ENCODE peak calls at places on chromosomes 7 and 10, in six cellular contexts. One of them, this sample, is unnamed.

GRCh38 chr7:108299251-108300014 is 156.8 kb downstream of the NRCAM start:
- DNase-seq in HepG2: no peak
- DNase-seq in A549: no peak
- DNase-seq in endothelial cell of umbilical vein: peak; percentile 54
- DNase-seq in GM12878: no peak
- DNase-seq in K562: no peak
- DNase-seq in this sample: no peak

GRCh38 chr7:39608278-39608677 is 15.1 kb upstream of the RALA start:
- DNase-seq in HepG2: no peak
- DNase-seq in A549: no peak
- DNase-seq in endothelial cell of umbilical vein: peak; percentile 90
- DNase-seq in GM12878: no peak
- DNase-seq in K562: no peak
- DNase-seq in this sample: no peak

GRCh38 chr7:5695709-5696345 is 85.6 kb downstream of the RNF216 start:
- DNase-seq in HepG2: no peak
- DNase-seq in A549: no peak
- DNase-seq in endothelial cell of umbilical vein: no peak
- DNase-seq in GM12878: no peak
- DNase-seq in K562: no peak
- DNase-seq in this sample: no peak

GRCh38 chr7:51369746-51370145 is 53.1 kb upstream of the COBL start:
- DNase-seq in HepG2: no peak
- DNase-seq in A549: no peak
- DNase-seq in endothelial cell of umbilical vein: no peak
- DNase-seq in GM12878: no peak
- DNase-seq in K562: no peak
- DNase-seq in this sample: peak; percentile 21

GRCh38 chr7:7175075-7175695 is 7.2 kb upstream of the C1GALT1 start:
- DNase-seq in HepG2: no peak
- DNase-seq in A549: no peak
- DNase-seq in endothelial cell of umbilical vein: no peak
- DNase-seq in GM12878: no peak
- DNase-seq in K562: no peak
- DNase-seq in this sample: no peak

GRCh38 chr10:70965566-70965965 is 77.2 kb upstream of the PCBD1 start:
- DNase-seq in HepG2: no peak
- DNase-seq in A549: no peak
- DNase-seq in endothelial cell of umbilical vein: no peak
- DNase-seq in GM12878: no peak
- DNase-seq in K562: no peak
- DNase-seq in this sample: no peak

GRCh38 chr7:25389489-25390106 is 161.3 kb upstream of the NPVF start:
- DNase-seq in HepG2: peak; percentile 13
- DNase-seq in A549: peak; percentile 38
- DNase-seq in endothelial cell of umbilical vein: peak; percentile 44
- DNase-seq in GM12878: peak; percentile 2
- DNase-seq in K562: peak; percentile 26
- DNase-seq in this sample: peak; percentile 65

GRCh38 chr10:15453462-15453861 is 82.4 kb upstream of the FAM171A1 start:
- DNase-seq in HepG2: no peak
- DNase-seq in A549: no peak
- DNase-seq in endothelial cell of umbilical vein: no peak
- DNase-seq in GM12878: no peak
- DNase-seq in K562: no peak
- DNase-seq in this sample: no peak

GRCh38 chr7:37549542-37549941 is 100.9 kb upstream of the ELMO1 start:
- DNase-seq in HepG2: no peak
- DNase-seq in A549: no peak
- DNase-seq in endothelial cell of umbilical vein: no peak
- DNase-seq in GM12878: no peak
- DNase-seq in K562: no peak
- DNase-seq in this sample: no peak

GRCh38 chr10:87817291-87817872 is 644 bp downstream of the ATAD1 start:
- DNase-seq in HepG2: peak; percentile 9
- DNase-seq in A549: no peak
- DNase-seq in endothelial cell of umbilical vein: no peak
- DNase-seq in GM12878: no peak
- DNase-seq in K562: peak; percentile 5
- DNase-seq in this sample: no peak

GRCh38 chr7:96173777-96174176 is 148.1 kb downstream of the SLC25A13 start:
- DNase-seq in HepG2: no peak
- DNase-seq in A549: no peak
- DNase-seq in endothelial cell of umbilical vein: no peak
- DNase-seq in GM12878: no peak
- DNase-seq in K562: no peak
- DNase-seq in this sample: no peak

GRCh38 chr10:119207713-119208552 is 562 bp downstream of the GRK5 start:
- DNase-seq in HepG2: peak; percentile 65
- DNase-seq in A549: peak; percentile 29
- DNase-seq in endothelial cell of umbilical vein: peak; percentile 68
- DNase-seq in GM12878: no peak
- DNase-seq in K562: no peak
- DNase-seq in this sample: peak; percentile 52

GRCh38 chr10:119205926-119206602 is 1.3 kb upstream of the GRK5 start:
- DNase-seq in HepG2: peak; percentile 83
- DNase-seq in A549: peak; percentile 64
- DNase-seq in endothelial cell of umbilical vein: no peak
- DNase-seq in GM12878: no peak
- DNase-seq in K562: peak; percentile 41
- DNase-seq in this sample: peak; percentile 88

GRCh38 chr10:119207367-119207668 is at the start of gene GRK5:
- DNase-seq in HepG2: peak; percentile 90
- DNase-seq in A549: peak; percentile 96
- DNase-seq in endothelial cell of umbilical vein: peak; percentile 95
- DNase-seq in GM12878: peak; percentile 86
- DNase-seq in K562: peak; percentile 93
- DNase-seq in this sample: peak; percentile 98

GRCh38 chr10:119208553-119208940 is 1.2 kb downstream of the GRK5 start:
- DNase-seq in HepG2: no peak
- DNase-seq in A549: no peak
- DNase-seq in endothelial cell of umbilical vein: no peak
- DNase-seq in GM12878: no peak
- DNase-seq in K562: no peak
- DNase-seq in this sample: no peak

DNA sequence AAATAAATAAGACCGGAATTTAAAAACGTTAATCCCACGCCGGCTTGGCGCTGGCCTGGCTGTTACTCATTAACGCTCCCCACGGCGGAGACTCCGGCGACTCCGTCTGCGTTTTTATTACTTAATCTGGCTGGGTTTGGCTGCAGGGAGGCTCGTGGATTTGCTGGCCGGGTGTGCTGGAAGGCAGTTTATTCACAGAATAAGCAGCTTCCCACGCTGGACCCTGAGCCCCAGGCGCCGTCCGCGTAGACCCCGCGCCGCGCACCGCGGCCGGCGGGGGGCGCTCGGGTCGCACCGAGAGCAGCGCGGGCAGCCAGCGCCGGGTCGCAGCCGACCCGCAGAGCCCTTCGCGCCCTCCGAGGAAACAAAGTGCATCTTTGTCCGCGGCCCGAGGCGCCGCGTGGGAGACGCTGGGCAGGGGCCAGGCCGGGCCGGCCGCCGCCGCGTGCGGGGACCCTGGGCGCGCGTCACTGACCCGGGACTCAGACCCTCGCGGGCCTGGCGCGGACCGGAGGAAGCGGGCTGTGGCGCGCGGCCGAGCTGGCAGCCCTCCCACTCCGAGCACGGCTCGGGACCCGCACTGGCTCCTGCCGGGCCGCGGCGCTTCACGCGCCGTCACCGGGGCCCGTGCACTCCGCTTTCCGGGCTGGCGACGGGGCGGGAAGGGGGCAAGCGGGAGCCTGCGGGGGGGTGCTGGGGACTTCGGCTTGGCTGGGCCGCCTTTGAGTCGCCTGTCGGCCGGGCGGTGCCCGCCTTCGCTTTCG is 586 bp upstream of the GRK5 start:
- DNase-seq in HepG2: no peak
- DNase-seq in A549: peak; percentile 81
- DNase-seq in endothelial cell of umbilical vein: peak; percentile 77
- DNase-seq in GM12878: no peak
- DNase-seq in K562: peak; percentile 77
- DNase-seq in this sample: peak; percentile 85
- TF ChIP-seq POLR2A in HepG2: no peak
- TF ChIP-seq POLR2A in A549: peak; percentile 38
- TF ChIP-seq POLR2A in endothelial cell of umbilical vein: no peak
- TF ChIP-seq POLR2A in GM12878: no peak
- TF ChIP-seq POLR2A in K562: no peak
- TF ChIP-seq POLR2A in this sample: no peak

GRCh38 chr7:31083205-31083801 is 31.2 kb downstream of the ADCYAP1R1 start:
- DNase-seq in HepG2: no peak
- DNase-seq in A549: no peak
- DNase-seq in endothelial cell of umbilical vein: no peak
- DNase-seq in GM12878: no peak
- DNase-seq in K562: no peak
- DNase-seq in this sample: no peak
- TF ChIP-seq MYC in HepG2: no peak
- TF ChIP-seq MYC in A549: no peak
- TF ChIP-seq MYC in endothelial cell of umbilical vein: no peak
- TF ChIP-seq MYC in GM12878: no peak
- TF ChIP-seq MYC in K562: no peak
- TF ChIP-seq MYC in this sample: no peak

DNA sequence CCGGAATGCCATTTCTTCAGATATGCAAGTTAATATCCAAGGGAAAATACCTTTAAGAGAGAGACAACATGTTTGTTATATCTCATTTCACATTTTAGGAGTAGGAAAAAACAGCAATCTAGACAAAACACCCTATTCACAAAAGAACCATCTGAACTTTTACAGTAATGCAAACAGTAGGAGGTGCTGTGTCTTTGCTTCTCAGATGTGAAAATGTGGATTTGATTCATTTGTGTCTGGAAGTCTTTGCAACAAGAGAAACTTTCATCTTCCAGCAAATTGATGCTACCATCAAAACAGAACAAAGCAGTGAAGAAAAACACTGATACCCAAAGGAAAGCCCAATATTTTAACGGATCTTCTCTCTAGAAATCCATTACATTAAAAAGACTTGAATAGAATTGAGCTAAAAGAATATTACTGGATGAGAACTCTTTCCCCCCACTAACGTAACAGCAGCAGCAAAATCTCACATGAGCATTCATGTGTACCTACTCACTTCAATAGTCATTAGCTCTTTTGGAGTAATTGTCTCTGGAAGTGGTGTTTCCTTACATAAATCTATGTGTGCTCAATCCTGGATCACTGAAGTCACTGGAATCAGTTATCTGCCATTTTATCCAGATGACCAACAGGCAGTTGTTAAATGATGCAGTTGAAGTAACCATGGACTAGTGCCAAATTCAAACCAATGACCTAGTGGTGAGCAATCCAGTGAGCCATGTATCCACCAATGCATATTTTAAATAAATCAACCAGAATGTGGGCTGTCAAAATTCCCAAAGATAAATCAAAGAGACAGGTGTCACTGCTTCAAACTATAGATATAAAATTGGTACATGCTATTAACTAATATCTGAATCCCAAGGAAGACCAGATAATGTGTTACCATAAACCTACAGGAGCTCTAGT is 1.8 kb downstream of the SEMA3C start:
- DNase-seq in HepG2: no peak
- DNase-seq in A549: peak; percentile 67
- DNase-seq in endothelial cell of umbilical vein: peak; percentile 53
- DNase-seq in GM12878: no peak
- DNase-seq in K562: no peak
- DNase-seq in this sample: peak; percentile 31
- H3K4me3 ChIP-seq in HepG2: no peak overlapping the region
- H3K4me3 ChIP-seq in A549: peak overlapping the region; percentile 84
- H3K4me3 ChIP-seq in endothelial cell of umbilical vein: no peak overlapping the region
- H3K4me3 ChIP-seq in GM12878: no peak overlapping the region
- H3K4me3 ChIP-seq in K562: no peak overlapping the region
- H3K4me3 ChIP-seq in this sample: no peak overlapping the region

GRCh38 chr7:103077318-103077717 is 2.4 kb downstream of the ARMC10 start:
- DNase-seq in HepG2: no peak
- DNase-seq in A549: no peak
- DNase-seq in endothelial cell of umbilical vein: no peak
- DNase-seq in GM12878: no peak
- DNase-seq in K562: no peak
- DNase-seq in this sample: no peak

GRCh38 chr7:103075337-103075918 is 488 bp downstream of the ARMC10 start:
- DNase-seq in HepG2: peak; percentile 50
- DNase-seq in A549: peak; percentile 15
- DNase-seq in endothelial cell of umbilical vein: peak; percentile 63
- DNase-seq in GM12878: no peak
- DNase-seq in K562: peak; percentile 62
- DNase-seq in this sample: peak; percentile 83

GRCh38 chr7:103076767-103077166 is 1.8 kb downstream of the ARMC10 start:
- DNase-seq in HepG2: no peak
- DNase-seq in A549: no peak
- DNase-seq in endothelial cell of umbilical vein: no peak
- DNase-seq in GM12878: no peak
- DNase-seq in K562: no peak
- DNase-seq in this sample: peak; percentile 58

GRCh38 chr7:103073989-103074518 is 542 bp downstream of the FBXL13 start:
- DNase-seq in HepG2: no peak
- DNase-seq in A549: no peak
- DNase-seq in endothelial cell of umbilical vein: no peak
- DNase-seq in GM12878: no peak
- DNase-seq in K562: no peak
- DNase-seq in this sample: no peak

GRCh38 chr7:103074519-103075336 is at the start of the genes ARMC10 and FBXL13:
- DNase-seq in HepG2: peak; percentile 88
- DNase-seq in A549: peak; percentile 91
- DNase-seq in endothelial cell of umbilical vein: peak; percentile 95
- DNase-seq in GM12878: peak; percentile 46
- DNase-seq in K562: peak; percentile 96
- DNase-seq in this sample: peak; percentile 98
- TF ChIP-seq POLR2A in HepG2: peak; percentile 86
- TF ChIP-seq POLR2A in A549: peak; percentile 87
- TF ChIP-seq POLR2A in endothelial cell of umbilical vein: peak; percentile 52
- TF ChIP-seq POLR2A in GM12878: peak; percentile 91
- TF ChIP-seq POLR2A in K562: peak; percentile 78
- TF ChIP-seq POLR2A in this sample: peak; percentile 88

GRCh38 chr7:128136215-128136597 is 104.9 kb upstream of the LEP start:
- DNase-seq in HepG2: no peak
- DNase-seq in A549: peak; percentile 30
- DNase-seq in endothelial cell of umbilical vein: no peak
- DNase-seq in GM12878: no peak
- DNase-seq in K562: no peak
- DNase-seq in this sample: no peak

GRCh38 chr7:128141683-128142195 is 99.3 kb upstream of the LEP start:
- DNase-seq in HepG2: no peak
- DNase-seq in A549: no peak
- DNase-seq in endothelial cell of umbilical vein: no peak
- DNase-seq in GM12878: no peak
- DNase-seq in K562: no peak
- DNase-seq in this sample: no peak

GRCh38 chr7:128139406-128139805 is 101.7 kb upstream of the LEP start:
- DNase-seq in HepG2: no peak
- DNase-seq in A549: no peak
- DNase-seq in endothelial cell of umbilical vein: no peak
- DNase-seq in GM12878: no peak
- DNase-seq in K562: no peak
- DNase-seq in this sample: no peak

GRCh38 chr7:128135275-128136214 is 104.3 kb upstream of the LRRC4 start:
- DNase-seq in HepG2: no peak
- DNase-seq in A549: peak; percentile 81
- DNase-seq in endothelial cell of umbilical vein: peak; percentile 64
- DNase-seq in GM12878: no peak
- DNase-seq in K562: peak; percentile 95
- DNase-seq in this sample: peak; percentile 85

GRCh38 chr7:128137096-128137655 is 103.9 kb upstream of the LEP start:
- DNase-seq in HepG2: peak; percentile 34
- DNase-seq in A549: no peak
- DNase-seq in endothelial cell of umbilical vein: peak; percentile 35
- DNase-seq in GM12878: no peak
- DNase-seq in K562: no peak
- DNase-seq in this sample: peak; percentile 95
- TF ChIP-seq MYC in HepG2: no peak
- TF ChIP-seq MYC in A549: no peak
- TF ChIP-seq MYC in endothelial cell of umbilical vein: no peak
- TF ChIP-seq MYC in GM12878: no peak
- TF ChIP-seq MYC in K562: no peak
- TF ChIP-seq MYC in this sample: peak; percentile 98